ENCODE peak calls at places on chromosome 13, in four cellular contexts. R is choroid plexus epithelial cell, T is lung, X is heart left ventricle. U is an unnamed sample.
A peak's percentile ranks its signal among the peaks of the same experiment; 100 is the strongest.

GRCh38 chr13:110006304-110006703 is 219.9 kb upstream of the IRS2 start:
- DNase-seq in T (no peak), X (no peak), R (peak; percentile 62), U (peak; percentile 81)

GRCh38 chr13:48954086-48954485 is 21.6 kb upstream of the FNDC3A start:
- DNase-seq in X (no peak), R (peak; percentile 57), T (no peak), U (peak; percentile 59)

GRCh38 chr13:98848736-98849135 is 96.3 kb upstream of the SLC15A1 start:
- DNase-seq in R (no peak), T (no peak), X (no peak), U (peak; percentile 82)

GRCh38 chr13:58823701-58824100 is 1192.2 kb downstream of the PCDH17 start:
- DNase-seq in T (no peak), X (no peak), R (no peak), U (no peak)

GRCh38 chr13:42821437-42821836 is 40.1 kb downstream of the FAM216B start:
- DNase-seq in R (peak; percentile 91), T (no peak), X (no peak), U (peak; percentile 97)

GRCh38 chr13:28501547-28501946 is 6.6 kb upstream of the FLT1 start:
- DNase-seq in X (no peak), R (no peak), T (no peak), U (no peak)

GRCh38 chr13:32969516-32969941 is 46.7 kb upstream of the KL start:
- DNase-seq in T (no peak), X (peak; percentile 32), R (peak; percentile 78), U (peak; percentile 64)

GRCh38 chr13:112733112-112733511 is 43.3 kb downstream of the ATP11A start:
- DNase-seq in X (no peak), T (no peak), R (no peak), U (no peak)

GRCh38 chr13:68076046-68076445 is 845.9 kb upstream of the PCDH9 start:
- DNase-seq in T (no peak), R (no peak), X (no peak), U (no peak)

GRCh38 chr13:34265016-34265692 is 447.2 kb downstream of the RFC3 start:
- DNase-seq in X (no peak), T (no peak), R (peak; percentile 13), U (no peak)

GRCh38 chr13:20708216-20708615 is 4.7 kb downstream of the IL17D start:
- DNase-seq in X (no peak), T (no peak), R (no peak), U (no peak)

GRCh38 chr13:82688400-82688999 is 1193.8 kb downstream of the SLITRK1 start:
- DNase-seq in X (no peak), R (peak; percentile 42), T (no peak), U (peak; percentile 33)

GRCh38 chr13:60091573-60091972 is 72.2 kb downstream of the DIAPH3 start:
- DNase-seq in X (no peak), T (no peak), R (peak; percentile 17), U (no peak)

GRCh38 chr13:46350003-46350402 is 37.0 kb downstream of the RUBCNL start:
- DNase-seq in X (no peak), T (no peak), R (no peak), U (no peak)

GRCh38 chr13:59519776-59520175 is 644.0 kb downstream of the DIAPH3 start:
- DNase-seq in X (no peak), R (peak; percentile 25), T (no peak), U (peak; percentile 4)

GRCh38 chr13:89401209-89401810 is 1730.1 kb downstream of the SLITRK5 start:
- DNase-seq in R (peak; percentile 85), T (no peak), X (no peak), U (peak; percentile 77)

GRCh38 chr13:20828540-20829364 is 55.0 kb upstream of the EEF1AKMT1 start:
- DNase-seq in X (peak; percentile 30), R (peak; percentile 74), T (no peak), U (peak; percentile 69)

GRCh38 chr13:108361769-108362168 is 92.3 kb downstream of the TNFSF13B start:
- DNase-seq in T (no peak), R (no peak), X (no peak), U (no peak)

GRCh38 chr13:108925070-108925469 is 295.7 kb downstream of the MYO16 start:
- DNase-seq in X (no peak), T (no peak), R (no peak), U (no peak)

GRCh38 chr13:76993021-76993420 is 1.1 kb downstream of the CLN5 start:
- DNase-seq in T (no peak), R (no peak), X (no peak), U (peak; percentile 58)

GRCh38 chr13:42478531-42479156 is 95.3 kb upstream of the TNFSF11 start:
- DNase-seq in X (no peak), T (no peak), R (peak; percentile 85), U (peak; percentile 53)

GRCh38 chr13:50420720-50421456 is 405.6 kb downstream of the KCNRG start:
- DNase-seq in X (no peak), R (no peak), T (no peak), U (no peak)

GRCh38 chr13:50417597-50417996 is 402.4 kb downstream of the KCNRG start:
- DNase-seq in X (no peak), T (no peak), R (no peak), U (peak; percentile 46)

GRCh38 chr13:50421457-50422130 is 406.4 kb downstream of the KCNRG start:
- DNase-seq in R (no peak), T (no peak), X (no peak), U (peak; percentile 80)

GRCh38 chr13:50419466-50419865 is 404.2 kb downstream of the KCNRG start:
- DNase-seq in R (no peak), X (no peak), T (no peak), U (no peak)

GRCh38 chr13:50419896-50420295 is 404.7 kb downstream of the KCNRG start:
- DNase-seq in T (no peak), X (peak; percentile 56), R (no peak), U (no peak)
- H3K4me3 ChIP-seq in T (no peak overlapping the region), X (no peak overlapping the region), R (no peak overlapping the region), U (no peak overlapping the region)

GRCh38 chr13:51927129-51927528 is 65.4 kb downstream of the CCDC70 start:
- DNase-seq in R (no peak), T (no peak), X (no peak), U (no peak)

GRCh38 chr13:51924756-51925544 is 63.2 kb downstream of the CCDC70 start:
- DNase-seq in X (no peak), R (no peak), T (no peak), U (no peak)

GRCh38 chr13:51928231-51928630 is 66.5 kb downstream of the CCDC70 start:
- DNase-seq in R (no peak), X (no peak), T (no peak), U (no peak)

GRCh38 chr13:51925865-51926527 is 64.2 kb downstream of the CCDC70 start:
- DNase-seq in R (no peak), T (no peak), X (no peak), U (no peak)

GRCh38 chr13:51926528-51926885 is 64.7 kb downstream of the CCDC70 start:
- DNase-seq in T (no peak), X (no peak), R (no peak), U (no peak)
- TF ChIP-seq CTCF in T (no peak), X (no peak), R (no peak), U (no peak)

DNA sequence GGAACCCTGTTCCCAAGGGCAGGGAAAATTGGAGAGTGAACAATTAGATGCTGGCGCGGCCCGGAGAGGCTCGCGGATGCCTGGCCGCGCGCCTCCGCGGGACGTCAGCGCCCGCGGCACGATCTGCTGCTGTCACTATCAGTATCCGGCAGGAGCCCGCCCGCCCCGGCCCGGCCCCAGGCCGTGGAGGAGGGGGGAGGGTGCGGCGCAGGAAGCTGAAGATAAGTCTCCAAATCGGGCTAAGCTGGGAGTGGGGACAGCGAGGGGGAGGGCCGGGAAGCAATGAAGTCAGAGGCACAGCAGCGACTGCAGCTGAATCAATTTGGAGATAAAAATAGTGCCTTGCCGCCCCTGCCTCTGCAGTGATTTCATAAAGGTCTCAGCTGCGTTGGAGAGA is 441.5 kb upstream of the KLF12 start:
- DNase-seq in X (peak; percentile 94), R (peak; percentile 43), T (peak; percentile 35), U (peak; percentile 38)
- H3K4me3 ChIP-seq in X (peak overlapping the region; percentile 38), R (peak overlapping the region; percentile 61), T (no peak overlapping the region), U (peak overlapping the region; percentile 51)

GRCh38 chr13:113935523-113935922 is 38.4 kb downstream of the C13orf46 start:
- DNase-seq in R (no peak), X (no peak), T (no peak), U (no peak)

GRCh38 chr13:113936166-113936565 is 37.7 kb downstream of the C13orf46 start:
- DNase-seq in R (no peak), T (no peak), X (no peak), U (no peak)

GRCh38 chr13:113935081-113935511 is 38.8 kb downstream of the C13orf46 start:
- DNase-seq in T (no peak), X (no peak), R (no peak), U (no peak)

GRCh38 chr13:113933901-113934300 is 40.0 kb downstream of the C13orf46 start:
- DNase-seq in X (peak; percentile 8), R (no peak), T (no peak), U (no peak)

DNA sequence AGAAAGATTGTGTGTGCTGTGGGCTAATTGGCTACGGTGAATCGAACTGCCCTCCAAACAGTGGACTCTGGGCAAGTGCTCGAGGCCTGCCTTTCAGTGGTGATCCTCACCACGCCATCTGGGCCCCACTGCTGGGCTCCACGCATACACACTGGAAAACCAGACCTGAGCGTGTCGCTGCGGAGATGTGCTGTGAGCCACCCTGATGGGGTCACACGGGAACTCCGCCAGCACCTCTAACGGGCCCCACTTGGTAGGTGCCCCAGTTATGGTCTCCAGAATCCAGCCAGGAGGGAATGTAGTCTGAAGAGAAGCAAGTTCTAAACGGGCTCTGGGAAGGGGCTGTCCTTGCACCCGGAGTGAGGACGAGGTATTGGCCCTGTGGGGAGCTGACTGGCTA is 39.3 kb downstream of the C13orf46 start:
- DNase-seq in T (no peak), X (no peak), R (no peak), U (no peak)
- TF ChIP-seq CTCF in T (no peak), X (no peak), R (no peak), U (no peak)

GRCh38 chr13:88142653-88143052 is 471.5 kb downstream of the SLITRK5 start:
- DNase-seq in R (no peak), X (no peak), T (no peak), U (no peak)

DNA sequence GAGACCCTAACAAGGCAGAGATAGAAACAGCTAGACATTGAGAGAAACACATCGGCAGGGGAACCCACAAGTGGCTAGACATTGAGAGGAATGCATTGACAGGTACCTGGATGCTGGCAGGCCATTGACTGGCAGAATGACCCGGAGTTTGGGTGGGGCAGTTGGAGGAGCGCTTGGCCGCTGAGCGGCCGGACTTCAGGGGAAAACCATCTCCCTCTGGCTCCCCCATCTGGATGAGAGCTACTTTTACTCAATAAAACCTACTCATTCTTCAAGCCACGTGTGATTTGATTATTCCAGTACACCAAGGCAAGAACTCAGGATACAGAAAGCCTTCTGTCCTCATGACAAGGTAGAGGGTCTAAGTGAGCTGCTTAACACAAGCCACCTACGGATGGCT is 473.4 kb downstream of the SLITRK5 start:
- DNase-seq in T (no peak), R (no peak), X (no peak), U (no peak)
- H3K4me3 ChIP-seq in T (no peak overlapping the region), R (no peak overlapping the region), X (no peak overlapping the region), U (no peak overlapping the region)

GRCh38 chr13:100588350-100589177 is at the start of gene GGACT:
- DNase-seq in R (peak; percentile 59), T (peak; percentile 69), X (peak; percentile 72), U (peak; percentile 52)
- TF ChIP-seq CTCF in R (peak; percentile 46), T (peak; percentile 40), X (peak; percentile 55), U (no peak)